ENCODE peak calls at places on chromosomes 4 and X, in six cellular contexts. One of them, this sample, is unnamed. For H3K4me1, the result is how much of the 10 kb centered on the place peaks cover.

GRCh38 chr4:43373201-43373600 is 480.7 kb downstream of the GRXCR1 start:
- DNase-seq in fibroblast of lung: no peak
- DNase-seq in prostate gland: no peak
- DNase-seq in HCT116: no peak
- DNase-seq in GM23338: no peak
- DNase-seq in IMR-90: no peak
- DNase-seq in this sample: no peak

GRCh38 chrX:123475068-123475724 is 257.7 kb downstream of the THOC2 start:
- DNase-seq in fibroblast of lung: no peak
- DNase-seq in prostate gland: no peak
- DNase-seq in HCT116: no peak
- DNase-seq in GM23338: no peak
- DNase-seq in IMR-90: no peak
- DNase-seq in this sample: no peak

GRCh38 chrX:55451990-55452824 is at the start of gene MAGEH1:
- DNase-seq in fibroblast of lung: peak
- DNase-seq in prostate gland: peak
- DNase-seq in HCT116: no peak
- DNase-seq in GM23338: peak
- DNase-seq in IMR-90: peak
- DNase-seq in this sample: peak

GRCh38 chr4:130808492-130808891 is 1712.5 kb downstream of the C4orf33 start:
- DNase-seq in fibroblast of lung: peak
- DNase-seq in prostate gland: no peak
- DNase-seq in HCT116: peak
- DNase-seq in GM23338: peak
- DNase-seq in IMR-90: no peak
- DNase-seq in this sample: no peak

GRCh38 chr4:80540349-80540748 is 204.8 kb downstream of the CFAP299 start:
- DNase-seq in fibroblast of lung: no peak
- DNase-seq in prostate gland: no peak
- DNase-seq in HCT116: no peak
- DNase-seq in GM23338: no peak
- DNase-seq in IMR-90: no peak
- DNase-seq in this sample: no peak

GRCh38 chrX:64580605-64581004 is 185.4 kb upstream of the MTMR8 start:
- DNase-seq in fibroblast of lung: no peak
- DNase-seq in prostate gland: no peak
- DNase-seq in HCT116: no peak
- DNase-seq in GM23338: no peak
- DNase-seq in IMR-90: no peak
- DNase-seq in this sample: no peak

GRCh38 chr4:168360271-168360670 is 41.7 kb upstream of the DDX60 start:
- DNase-seq in fibroblast of lung: no peak
- DNase-seq in prostate gland: no peak
- DNase-seq in HCT116: no peak
- DNase-seq in GM23338: no peak
- DNase-seq in IMR-90: peak
- DNase-seq in this sample: no peak

GRCh38 chrX:129617420-129617819 is 37.3 kb downstream of the APLN start:
- DNase-seq in fibroblast of lung: no peak
- DNase-seq in prostate gland: no peak
- DNase-seq in HCT116: no peak
- DNase-seq in GM23338: no peak
- DNase-seq in IMR-90: no peak
- DNase-seq in this sample: no peak

GRCh38 chr4:7416745-7417432 is 17.8 kb downstream of the PSAPL1 start:
- DNase-seq in fibroblast of lung: no peak
- DNase-seq in prostate gland: no peak
- DNase-seq in HCT116: no peak
- DNase-seq in GM23338: no peak
- DNase-seq in IMR-90: no peak
- DNase-seq in this sample: peak

GRCh38 chr4:119841361-119841760 is 212.8 kb upstream of the PDE5A start:
- DNase-seq in fibroblast of lung: no peak
- DNase-seq in prostate gland: no peak
- DNase-seq in HCT116: no peak
- DNase-seq in GM23338: no peak
- DNase-seq in IMR-90: peak
- DNase-seq in this sample: no peak

GRCh38 chr4:72858328-72858727 is 211.2 kb downstream of the COX18 start:
- DNase-seq in fibroblast of lung: peak
- DNase-seq in prostate gland: no peak
- DNase-seq in HCT116: no peak
- DNase-seq in GM23338: no peak
- DNase-seq in IMR-90: peak
- DNase-seq in this sample: no peak

GRCh38 chr4:91488946-91489345 is 814.8 kb upstream of the GRID2 start:
- DNase-seq in fibroblast of lung: no peak
- DNase-seq in prostate gland: no peak
- DNase-seq in HCT116: no peak
- DNase-seq in GM23338: no peak
- DNase-seq in IMR-90: no peak
- DNase-seq in this sample: no peak

GRCh38 chr4:100428051-100428450 is 89.8 kb downstream of the EMCN start:
- DNase-seq in fibroblast of lung: no peak
- DNase-seq in prostate gland: no peak
- DNase-seq in HCT116: peak
- DNase-seq in GM23338: no peak
- DNase-seq in IMR-90: peak
- DNase-seq in this sample: peak

GRCh38 chr4:10461091-10461849 is 4.0 kb upstream of the ZNF518B start:
- DNase-seq in fibroblast of lung: peak
- DNase-seq in prostate gland: peak
- DNase-seq in HCT116: no peak
- DNase-seq in GM23338: peak
- DNase-seq in IMR-90: peak
- DNase-seq in this sample: peak

GRCh38 chr4:187606581-187606980 is 389.0 kb upstream of the ZFP42 start:
- DNase-seq in fibroblast of lung: peak
- DNase-seq in prostate gland: no peak
- DNase-seq in HCT116: peak
- DNase-seq in GM23338: peak
- DNase-seq in IMR-90: peak
- DNase-seq in this sample: peak

GRCh38 chr4:55303818-55304217 is 42.2 kb upstream of the SRD5A3 start:
- DNase-seq in fibroblast of lung: peak
- DNase-seq in prostate gland: no peak
- DNase-seq in HCT116: peak
- DNase-seq in GM23338: no peak
- DNase-seq in IMR-90: peak
- DNase-seq in this sample: no peak

GRCh38 chr4:21304061-21304541 is 603.8 kb downstream of the PACRGL start:
- DNase-seq in fibroblast of lung: no peak
- DNase-seq in prostate gland: no peak
- DNase-seq in HCT116: no peak
- DNase-seq in GM23338: peak
- DNase-seq in IMR-90: no peak
- DNase-seq in this sample: no peak

GRCh38 chr4:150720973-150721518 is 139.1 kb downstream of the MAB21L2 start:
- DNase-seq in fibroblast of lung: no peak
- DNase-seq in prostate gland: no peak
- DNase-seq in HCT116: no peak
- DNase-seq in GM23338: no peak
- DNase-seq in IMR-90: peak
- DNase-seq in this sample: no peak

GRCh38 chrX:21798677-21799219 is 40.7 kb upstream of the MBTPS2 start:
- DNase-seq in fibroblast of lung: peak
- DNase-seq in prostate gland: no peak
- DNase-seq in HCT116: peak
- DNase-seq in GM23338: no peak
- DNase-seq in IMR-90: peak
- DNase-seq in this sample: peak

GRCh38 chr4:24971192-24971591 is 58.4 kb upstream of the CCDC149 start:
- DNase-seq in fibroblast of lung: no peak
- DNase-seq in prostate gland: no peak
- DNase-seq in HCT116: no peak
- DNase-seq in GM23338: no peak
- DNase-seq in IMR-90: no peak
- DNase-seq in this sample: no peak

GRCh38 chr4:39785031-39785430 is 87.1 kb downstream of the UBE2K start:
- DNase-seq in fibroblast of lung: no peak
- DNase-seq in prostate gland: no peak
- DNase-seq in HCT116: no peak
- DNase-seq in GM23338: no peak
- DNase-seq in IMR-90: no peak
- DNase-seq in this sample: no peak

GRCh38 chr4:185740471-185740873 is 71.5 kb downstream of the SORBS2 start:
- DNase-seq in fibroblast of lung: peak
- DNase-seq in prostate gland: no peak
- DNase-seq in HCT116: no peak
- DNase-seq in GM23338: peak
- DNase-seq in IMR-90: no peak
- DNase-seq in this sample: no peak

GRCh38 chr4:101865501-101866062 is 75.1 kb downstream of the BANK1 start:
- DNase-seq in fibroblast of lung: no peak
- DNase-seq in prostate gland: no peak
- DNase-seq in HCT116: no peak
- DNase-seq in GM23338: no peak
- DNase-seq in IMR-90: peak
- DNase-seq in this sample: peak

GRCh38 chrX:115609621-115610020 is 48.6 kb downstream of the PLS3 start:
- DNase-seq in fibroblast of lung: no peak
- DNase-seq in prostate gland: no peak
- DNase-seq in HCT116: no peak
- DNase-seq in GM23338: no peak
- DNase-seq in IMR-90: no peak
- DNase-seq in this sample: no peak
- H3K4me1 ChIP-seq in fibroblast of lung: under half
- H3K4me1 ChIP-seq in prostate gland: under half
- H3K4me1 ChIP-seq in HCT116: under half
- H3K4me1 ChIP-seq in GM23338: under half
- H3K4me1 ChIP-seq in IMR-90: under half
- H3K4me1 ChIP-seq in this sample: under half

GRCh38 chr4:3339566-3339965 is 46.7 kb downstream of the RGS12 start:
- DNase-seq in fibroblast of lung: no peak
- DNase-seq in prostate gland: no peak
- DNase-seq in HCT116: no peak
- DNase-seq in GM23338: no peak
- DNase-seq in IMR-90: no peak
- DNase-seq in this sample: no peak

GRCh38 chr4:3340038-3340702 is 47.3 kb downstream of the RGS12 start:
- DNase-seq in fibroblast of lung: no peak
- DNase-seq in prostate gland: no peak
- DNase-seq in HCT116: no peak
- DNase-seq in GM23338: no peak
- DNase-seq in IMR-90: no peak
- DNase-seq in this sample: no peak

GRCh38 chr4:3342182-3342854 is 49.5 kb downstream of the RGS12 start:
- DNase-seq in fibroblast of lung: peak
- DNase-seq in prostate gland: no peak
- DNase-seq in HCT116: no peak
- DNase-seq in GM23338: no peak
- DNase-seq in IMR-90: peak
- DNase-seq in this sample: peak

GRCh38 chr4:3341760-3342159 is 48.9 kb downstream of the RGS12 start:
- DNase-seq in fibroblast of lung: no peak
- DNase-seq in prostate gland: no peak
- DNase-seq in HCT116: no peak
- DNase-seq in GM23338: no peak
- DNase-seq in IMR-90: no peak
- DNase-seq in this sample: no peak

GRCh38 chr4:3340703-3341088 is 47.9 kb downstream of the RGS12 start:
- DNase-seq in fibroblast of lung: no peak
- DNase-seq in prostate gland: peak
- DNase-seq in HCT116: no peak
- DNase-seq in GM23338: no peak
- DNase-seq in IMR-90: no peak
- DNase-seq in this sample: no peak
- TF ChIP-seq CTCF in fibroblast of lung: no peak
- TF ChIP-seq CTCF in prostate gland: peak
- TF ChIP-seq CTCF in HCT116: no peak
- TF ChIP-seq CTCF in GM23338: peak
- TF ChIP-seq CTCF in IMR-90: no peak
- TF ChIP-seq CTCF in this sample: no peak

DNA sequence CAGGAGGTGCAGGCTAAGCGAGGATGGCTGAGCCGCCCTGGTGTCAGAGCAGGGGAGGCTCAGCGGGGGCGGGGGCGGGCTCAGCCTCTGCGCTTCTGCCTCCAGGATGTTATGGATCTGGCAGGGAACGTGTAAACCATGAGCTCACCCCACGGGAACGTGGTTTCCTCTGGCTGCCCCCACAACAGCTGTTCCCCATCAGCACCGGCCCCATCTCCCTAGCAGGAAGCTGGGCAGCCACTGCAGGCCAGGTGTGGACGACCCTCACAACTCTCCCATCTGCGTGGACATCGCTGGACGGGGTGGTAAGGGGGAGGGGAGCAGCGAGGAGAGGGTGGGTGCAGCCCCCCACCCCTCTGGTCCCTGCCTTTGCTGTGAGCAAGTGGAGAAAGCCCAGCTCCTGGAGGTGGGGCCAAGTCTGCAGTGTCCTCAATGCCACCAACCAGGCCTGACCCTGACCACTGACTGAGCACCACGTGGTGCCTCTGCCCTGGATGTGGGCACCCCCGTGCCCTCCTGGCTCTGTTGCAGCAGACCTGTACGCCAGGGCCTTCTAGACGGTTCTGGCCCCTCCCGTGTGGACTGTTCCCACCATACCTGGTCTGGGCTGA is 28.1 kb upstream of the SPON2 start:
- DNase-seq in fibroblast of lung: peak
- DNase-seq in prostate gland: peak
- DNase-seq in HCT116: no peak
- DNase-seq in GM23338: no peak
- DNase-seq in IMR-90: peak
- DNase-seq in this sample: peak
- H3K4me1 ChIP-seq in fibroblast of lung: under half
- H3K4me1 ChIP-seq in prostate gland: under half
- H3K4me1 ChIP-seq in HCT116: under half
- H3K4me1 ChIP-seq in GM23338: under half
- H3K4me1 ChIP-seq in IMR-90: under half
- H3K4me1 ChIP-seq in this sample: under half

DNA sequence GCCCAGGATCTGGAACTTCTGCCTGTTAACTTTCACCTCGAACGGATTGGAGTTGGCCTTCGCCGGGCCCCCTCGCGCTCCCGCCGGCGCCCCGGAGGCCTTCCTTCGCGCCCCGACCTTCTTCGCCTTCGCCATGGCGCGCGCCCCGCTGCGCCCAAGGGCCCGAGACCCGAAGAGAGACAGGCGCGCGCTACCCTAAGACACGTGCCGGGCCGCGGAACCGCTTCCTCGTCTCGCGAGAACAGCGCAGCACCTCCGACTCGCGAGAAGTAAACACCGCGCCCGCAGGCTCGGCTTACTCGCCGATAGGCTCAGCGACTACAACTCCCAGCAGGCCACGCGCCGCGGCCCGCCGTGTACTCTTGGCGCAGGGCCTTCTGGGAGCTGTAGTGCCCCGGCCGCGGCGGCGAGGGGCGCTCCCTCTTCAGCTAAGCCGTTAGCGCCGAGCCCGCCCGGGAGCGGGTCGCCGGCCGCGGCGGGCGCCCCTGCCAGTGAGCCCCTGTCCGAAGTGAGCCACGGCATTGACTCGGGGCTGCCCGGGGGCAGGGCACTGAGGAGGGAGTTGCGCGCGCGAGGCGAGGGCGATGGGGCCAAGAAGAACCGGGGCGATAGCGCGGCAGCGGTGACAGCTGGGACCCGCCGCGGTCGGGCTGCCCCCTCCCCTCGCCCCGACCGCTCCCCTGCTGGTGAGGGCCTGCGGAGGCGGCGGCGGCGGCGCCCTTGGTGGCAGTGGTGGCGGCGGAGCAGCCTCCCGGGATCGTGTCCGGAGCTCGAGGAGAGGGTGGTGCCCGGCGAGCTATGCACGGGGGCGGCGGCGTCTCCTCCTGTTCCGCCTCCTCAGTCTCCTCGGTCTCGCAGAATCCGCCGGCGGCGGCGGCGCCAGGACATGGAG is at the start of the genes GRK4 and NOP14:
- DNase-seq in fibroblast of lung: peak
- DNase-seq in prostate gland: peak
- DNase-seq in HCT116: peak
- DNase-seq in GM23338: peak
- DNase-seq in IMR-90: peak
- DNase-seq in this sample: peak
- TF ChIP-seq CTCF in fibroblast of lung: no peak
- TF ChIP-seq CTCF in prostate gland: peak
- TF ChIP-seq CTCF in HCT116: peak
- TF ChIP-seq CTCF in GM23338: no peak
- TF ChIP-seq CTCF in IMR-90: peak
- TF ChIP-seq CTCF in this sample: no peak

This sample was measured in osteoblast.